ENCODE peak calls at places on chromosomes 5 and 9, in ten cellular contexts. A is lung, Z is spleen, Y is heart left ventricle, F is GM13976, L is fibroblast of lung, X is nephron progenitor cell, V is GM23338, K is esophagus squamous epithelium, W is lower lobe of right lung. Q is an unnamed sample.

GRCh38 chr9:4196886-4197285 is 103.0 kb downstream of the GLIS3 start:
- DNase-seq in W (no peak), V (no peak), X (no peak), A (no peak), F (no peak), Z (no peak), K (no peak), Y (no peak), L (peak), Q (no peak)

GRCh38 chr5:103208460-103208859 is 50.1 kb upstream of the MACIR start:
- DNase-seq in A (no peak), W (no peak), F (no peak), Y (no peak), V (no peak), K (no peak), Z (no peak), X (no peak), L (no peak), Q (no peak)

GRCh38 chr5:134547579-134547978 is 22.1 kb downstream of the JADE2 start:
- DNase-seq in Z (no peak), W (no peak), K (no peak), Y (no peak), A (no peak), X (no peak), L (peak), V (no peak), F (no peak), Q (no peak)

GRCh38 chr9:27280858-27281257 is 16.1 kb downstream of the EQTN start:
- DNase-seq in A (no peak), X (no peak), W (no peak), L (no peak), F (no peak), Y (no peak), K (no peak), Z (no peak), V (no peak), Q (no peak)

GRCh38 chr5:121630402-121630801 is 221.3 kb upstream of the FTMT start:
- DNase-seq in V (peak), A (no peak), X (no peak), W (no peak), F (no peak), Y (no peak), L (peak), K (no peak), Z (no peak), Q (no peak)

GRCh38 chr5:139682016-139682975 is 34.1 kb downstream of the CXXC5 start:
- DNase-seq in W (no peak), X (no peak), A (no peak), F (no peak), K (no peak), L (no peak), V (peak), Z (no peak), Y (no peak), Q (no peak)

GRCh38 chr5:54691644-54692043 is 174.1 kb downstream of the SNX18 start:
- DNase-seq in L (no peak), A (no peak), V (no peak), X (no peak), Y (no peak), F (no peak), Z (no peak), W (no peak), K (no peak), Q (no peak)

GRCh38 chr9:83138422-83139135 is 75.6 kb upstream of the RASEF start:
- DNase-seq in K (no peak), X (no peak), Z (no peak), L (no peak), V (no peak), Y (no peak), A (no peak), W (no peak), F (no peak), Q (no peak)

GRCh38 chr5:3343211-3343610 is 252.4 kb upstream of the IRX1 start:
- DNase-seq in F (no peak), Y (no peak), A (no peak), L (no peak), X (no peak), V (no peak), K (no peak), Z (peak), W (no peak), Q (no peak)

GRCh38 chr9:93132946-93133640 is 958 bp downstream of the NINJ1 start:
- DNase-seq in L (peak), V (peak), Z (peak), W (no peak), A (no peak), Y (no peak), K (no peak), F (no peak), X (no peak), Q (peak)

GRCh38 chr9:86202338-86202882 is 57.0 kb downstream of the C9orf153 start:
- DNase-seq in Z (no peak), L (peak), A (no peak), X (peak), F (peak), V (peak), Y (no peak), K (no peak), W (no peak), Q (peak)

GRCh38 chr9:121376214-121376830 is 6.3 kb upstream of the STOM start:
- DNase-seq in W (no peak), K (no peak), X (no peak), Y (no peak), A (no peak), F (no peak), Z (no peak), L (peak), V (no peak), Q (no peak)
- TF ChIP-seq CTCF in W (peak), K (peak), X (no peak), Y (peak), A (peak), F (no peak), Z (no peak), L (peak), V (peak), Q (peak)

GRCh38 chr9:133715866-133716563 is 22.1 kb downstream of the SARDH start:
- DNase-seq in X (peak), K (no peak), F (no peak), W (no peak), Y (peak), A (no peak), L (peak), Z (peak), V (peak), Q (no peak)
- TF ChIP-seq CTCF in X (peak), K (no peak), F (peak), W (peak), Y (peak), A (no peak), L (peak), Z (no peak), V (peak), Q (peak)

GRCh38 chr5:158856794-158857193 is 242.9 kb downstream of the EBF1 start:
- DNase-seq in W (no peak), V (no peak), X (no peak), Z (no peak), F (no peak), Y (no peak), K (no peak), L (no peak), A (no peak), Q (no peak)
- TF ChIP-seq CTCF in W (no peak), V (no peak), X (no peak), Z (no peak), F (no peak), Y (no peak), K (no peak), L (no peak), A (no peak), Q (no peak)

GRCh38 chr5:170860818-170861217 is 1.0 kb upstream of the RANBP17 start:
- DNase-seq in X (no peak), W (no peak), V (peak), Y (no peak), Z (no peak), K (no peak), F (no peak), A (no peak), L (no peak), Q (no peak)

GRCh38 chr5:170863646-170864045 is 1.8 kb downstream of the RANBP17 start:
- DNase-seq in L (peak), K (no peak), F (no peak), X (no peak), A (no peak), W (no peak), Z (no peak), V (no peak), Y (no peak), Q (no peak)

GRCh38 chr5:170861295-170861854 is 443 bp upstream of the RANBP17 start:
- DNase-seq in Y (no peak), X (no peak), V (no peak), K (no peak), W (no peak), Z (no peak), L (no peak), A (peak), F (no peak), Q (no peak)

GRCh38 chr5:170860415-170860814 is 1.4 kb upstream of the RANBP17 start:
- DNase-seq in V (no peak), K (no peak), W (no peak), A (no peak), L (no peak), X (no peak), F (no peak), Z (no peak), Y (no peak), Q (no peak)

DNA sequence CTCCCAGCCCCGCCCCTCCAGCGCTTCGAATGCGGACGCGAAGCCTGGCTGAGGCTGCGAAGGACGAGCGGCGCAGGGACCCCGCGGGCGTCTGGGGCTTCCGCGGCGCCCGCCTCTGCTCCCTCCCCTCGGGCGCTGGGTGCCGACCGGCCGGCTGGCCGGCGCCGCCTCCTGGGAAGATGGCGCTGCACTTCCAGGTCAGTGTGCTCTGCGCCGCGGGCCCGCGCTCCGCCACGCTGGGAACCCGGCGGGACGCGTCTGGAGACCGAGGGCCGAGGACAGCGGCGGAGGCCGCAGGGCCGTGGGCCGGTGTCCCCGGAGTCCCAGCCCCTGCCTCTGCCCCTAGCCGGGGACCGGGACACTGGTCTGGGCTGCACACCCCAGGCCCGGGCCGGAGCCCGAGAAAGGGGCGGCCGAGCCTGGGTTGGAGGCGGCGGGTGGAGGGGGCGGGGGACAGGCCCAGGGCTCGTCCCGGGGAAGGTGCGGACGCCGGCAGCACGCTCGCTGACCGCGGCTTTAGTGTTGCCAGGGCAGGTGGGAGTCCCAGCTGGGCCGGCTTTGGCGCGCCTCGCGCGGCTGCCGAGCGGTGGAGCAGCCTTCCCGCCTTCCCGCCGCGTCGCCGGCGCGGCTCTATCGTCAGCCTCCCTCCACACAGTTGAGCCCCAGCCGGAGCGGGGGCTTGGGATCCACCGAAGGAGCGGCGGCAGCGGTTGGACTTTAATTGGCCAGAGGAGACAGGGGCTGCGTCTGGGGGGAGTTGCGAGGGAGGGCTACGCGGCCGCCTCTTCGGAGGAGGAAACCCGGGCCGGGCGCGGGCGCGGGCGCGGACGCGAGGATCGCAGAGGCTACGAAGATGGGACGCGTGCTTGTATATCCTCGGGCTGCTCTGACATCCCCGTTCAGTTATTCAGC is at the start of gene RANBP17:
- DNase-seq in L (peak), A (peak), K (no peak), X (peak), Z (peak), F (no peak), V (peak), W (peak), Y (peak), Q (peak)
- TF ChIP-seq CTCF in L (no peak), A (no peak), K (no peak), X (no peak), Z (no peak), F (no peak), V (no peak), W (no peak), Y (no peak), Q (no peak)

DNA sequence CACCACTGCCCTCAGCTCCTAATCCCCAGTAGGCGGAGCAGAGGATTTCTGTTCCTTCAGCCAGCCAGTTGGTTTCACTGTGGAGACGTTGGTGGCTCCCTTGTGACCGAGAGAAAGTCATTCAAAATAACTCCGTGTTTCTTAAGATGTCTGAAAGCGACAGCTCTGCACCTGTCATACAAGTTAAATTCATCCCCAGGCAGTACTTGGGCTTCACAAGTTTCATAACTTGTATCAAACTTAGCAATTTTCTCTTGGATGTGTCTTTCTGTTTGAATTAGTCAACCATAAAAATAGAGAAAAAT is 410 bp upstream of the CDKN2B start:
- DNase-seq in W (no peak), Y (no peak), K (no peak), V (no peak), L (no peak), Z (no peak), F (no peak), A (no peak), X (no peak), Q (no peak)
- TF ChIP-seq CTCF in W (no peak), Y (no peak), K (no peak), V (no peak), L (peak), Z (no peak), F (no peak), A (no peak), X (no peak), Q (no peak)

Q was measured in Calu3.